ENCODE peak calls at places on chromosomes 11 and 22, in six cellular contexts. X is stimulated activated CD4-positive, alpha-beta T cell treated with anti-CD3 and anti-CD28 coated beads, Interleukin-2, amount 100 ng/mL, for 48 hours; O is sigmoid colon; Z is body of pancreas; D is cardiac fibroblast; V is activated T-helper 1 cell treated with Interleukin-2 at 50 U/mL for 16 hours. T is an unnamed sample.

GRCh38 chr11:43399983-43400630 is 41.4 kb downstream of the TTC17 start:
- DNase-seq in X (peak), O (no peak), Z (no peak), D (no peak), V (no peak), T (no peak)

GRCh38 chr11:19345848-19346681 is 105.3 kb upstream of the E2F8 start:
- DNase-seq in X (no peak), O (no peak), Z (no peak), D (peak), V (no peak), T (no peak)

GRCh38 chr22:48485144-48486135 is 1342.2 kb downstream of the BRD1 start:
- DNase-seq in X (no peak), O (peak), Z (no peak), D (no peak), V (no peak), T (no peak)

GRCh38 chr22:47836957-47837356 is 1074.5 kb downstream of the TBC1D22A start:
- DNase-seq in X (no peak), O (no peak), Z (no peak), D (no peak), V (no peak), T (no peak)

GRCh38 chr22:37498289-37498909 is 12.2 kb upstream of the MFNG start:
- DNase-seq in X (peak), O (no peak), Z (peak), D (no peak), V (peak), T (no peak)

GRCh38 chr11:68827733-68828132 is 14.0 kb downstream of the CPT1A start:
- DNase-seq in X (no peak), O (no peak), Z (no peak), D (no peak), V (no peak), T (no peak)

GRCh38 chr22:39177456-39177775 is 24.9 kb upstream of the CBX7 start:
- DNase-seq in X (no peak), O (no peak), Z (no peak), D (no peak), V (no peak), T (no peak)

GRCh38 chr11:134532176-134532920 is 120.3 kb upstream of the B3GAT1 start:
- DNase-seq in X (no peak), O (peak), Z (no peak), D (no peak), V (no peak), T (peak)

GRCh38 chr11:40186401-40187091 is 1272.9 kb downstream of the LRRC4C start:
- DNase-seq in X (no peak), O (no peak), Z (no peak), D (no peak), V (no peak), T (no peak)

GRCh38 chr11:11396290-11397042 is 43.4 kb upstream of the CSNK2A3 start:
- DNase-seq in X (no peak), O (no peak), Z (peak), D (peak), V (no peak), T (no peak)

GRCh38 chr11:69267395-69267805 is 26.6 kb upstream of the MYEOV start:
- DNase-seq in X (no peak), O (no peak), Z (no peak), D (no peak), V (no peak), T (no peak)

GRCh38 chr11:38005597-38005996 is 1407.6 kb upstream of the RAG2 start:
- DNase-seq in X (no peak), O (no peak), Z (no peak), D (peak), V (no peak), T (no peak)

GRCh38 chr22:27801197-27801615 is 350 bp downstream of the MN1 start:
- DNase-seq in X (peak), O (no peak), Z (no peak), D (peak), V (no peak), T (peak)

GRCh38 chr11:85845052-85845631 is 10.0 kb upstream of the CCDC83 start:
- DNase-seq in X (no peak), O (no peak), Z (no peak), D (no peak), V (no peak), T (no peak)

GRCh38 chr22:39299829-39300178 is 19.6 kb downstream of the RPL3 start:
- DNase-seq in X (no peak), O (no peak), Z (peak), D (no peak), V (no peak), T (peak)

GRCh38 chr11:65260756-65261590 is 789 bp upstream of the POLA2 start:
- DNase-seq in X (no peak), O (peak), Z (no peak), D (no peak), V (no peak), T (no peak)

GRCh38 chr11:2077061-2077802 is 62.0 kb downstream of the IGF2 start:
- DNase-seq in X (no peak), O (no peak), Z (peak), D (peak), V (no peak), T (no peak)

GRCh38 chr11:71150859-71151258 is 101.5 kb downstream of the SHANK2 start:
- DNase-seq in X (no peak), O (no peak), Z (no peak), D (no peak), V (no peak), T (no peak)